ENCODE peak calls at places on chromosomes 1 and 21, in eight cellular contexts. G is bronchial epithelial cell; X is ovary; Q is left lung; H is CD8-positive, alpha-beta T cell; W is PC-9; B is fibroblast of mammary gland; V is AG10803. Y is an unnamed sample.

GRCh38 chr1:80929868-80930508 is 870.7 kb upstream of the ADGRL2 start:
- DNase-seq in G (no peak), X (no peak), Q (no peak), H (no peak), W (no peak), B (no peak), V (no peak), Y (no peak)

GRCh38 chr21:28767523-28767922 is 225.2 kb downstream of the LTN1 start:
- DNase-seq in G (no peak), X (no peak), Q (no peak), H (no peak), W (no peak), B (no peak), V (no peak), Y (no peak)

GRCh38 chr1:154478013-154478412 is 24.0 kb upstream of the TDRD10 start:
- DNase-seq in G (no peak), X (peak), Q (no peak), H (no peak), W (no peak), B (no peak), V (no peak), Y (no peak)

GRCh38 chr1:8373547-8374270 is 55.8 kb downstream of the SLC45A1 start:
- DNase-seq in G (peak), X (no peak), Q (peak), H (no peak), W (no peak), B (peak), V (peak), Y (peak)

GRCh38 chr21:42352433-42353095 is 1.8 kb upstream of the TFF2 start:
- DNase-seq in G (no peak), X (no peak), Q (no peak), H (no peak), W (no peak), B (no peak), V (no peak), Y (no peak)

GRCh38 chr1:93775224-93775623 is 93.6 kb upstream of the BCAR3 start:
- DNase-seq in G (peak), X (no peak), Q (peak), H (no peak), W (peak), B (no peak), V (no peak), Y (no peak)

GRCh38 chr1:177451191-177451590 is 280.4 kb downstream of the BRINP2 start:
- DNase-seq in G (no peak), X (no peak), Q (no peak), H (no peak), W (no peak), B (no peak), V (no peak), Y (no peak)

GRCh38 chr1:109877320-109877771 is 33.3 kb upstream of the CSF1 start:
- DNase-seq in G (no peak), X (peak), Q (peak), H (no peak), W (peak), B (peak), V (peak), Y (peak)

GRCh38 chr1:230171337-230172015 is 104.4 kb downstream of the GALNT2 start:
- DNase-seq in G (peak), X (no peak), Q (no peak), H (no peak), W (no peak), B (peak), V (peak), Y (peak)

GRCh38 chr1:25476186-25477097 is 45.7 kb downstream of the MACO1 start:
- DNase-seq in G (peak), X (no peak), Q (no peak), H (no peak), W (no peak), B (no peak), V (no peak), Y (no peak)

GRCh38 chr1:60449876-60450275 is 376.3 kb upstream of the C1orf87 start:
- DNase-seq in G (no peak), X (no peak), Q (no peak), H (no peak), W (no peak), B (no peak), V (no peak), Y (no peak)

GRCh38 chr1:183490932-183491331 is 18.6 kb downstream of the SMG7 start:
- DNase-seq in G (peak), X (no peak), Q (no peak), H (no peak), W (no peak), B (no peak), V (no peak), Y (no peak)

GRCh38 chr1:187680823-187681222 is 852.1 kb downstream of the PLA2G4A start:
- DNase-seq in G (no peak), X (no peak), Q (no peak), H (no peak), W (no peak), B (peak), V (peak), Y (peak)

GRCh38 chr1:8586438-8586837 is 231.0 kb downstream of the RERE start:
- DNase-seq in G (peak), X (no peak), Q (no peak), H (no peak), W (no peak), B (peak), V (no peak), Y (no peak)

GRCh38 chr1:39021431-39021830 is 4.7 kb upstream of the NDUFS5 start:
- DNase-seq in G (peak), X (no peak), Q (no peak), H (no peak), W (no peak), B (no peak), V (peak), Y (no peak)

GRCh38 chr1:7004181-7004580 is 218.9 kb downstream of the CAMTA1 start:
- DNase-seq in G (no peak), X (no peak), Q (no peak), H (no peak), W (no peak), B (no peak), V (no peak), Y (no peak)

GRCh38 chr1:26280333-26281042 is 602 bp downstream of the SH3BGRL3 start:
- DNase-seq in G (peak), X (no peak), Q (no peak), H (no peak), W (peak), B (peak), V (no peak), Y (no peak)

GRCh38 chr21:14762734-14763694 is 216.9 kb upstream of the SAMSN1 start:
- DNase-seq in G (no peak), X (no peak), Q (no peak), H (no peak), W (no peak), B (no peak), V (no peak), Y (no peak)

GRCh38 chr1:61472876-61473275 is 252.1 kb downstream of the TM2D1 start:
- DNase-seq in G (peak), X (no peak), Q (no peak), H (no peak), W (no peak), B (peak), V (peak), Y (peak)

GRCh38 chr1:154006136-154006535 is 15.6 kb downstream of the RPS27 start:
- DNase-seq in G (no peak), X (no peak), Q (no peak), H (no peak), W (no peak), B (peak), V (no peak), Y (peak)

GRCh38 chr1:203127672-203128611 is at the start of gene ADORA1:
- DNase-seq in G (peak), X (peak), Q (peak), H (no peak), W (peak), B (peak), V (peak), Y (peak)

GRCh38 chr1:224357626-224358124 is 996 bp downstream of the CNIH4 start:
- DNase-seq in G (peak), X (no peak), Q (no peak), H (no peak), W (no peak), B (peak), V (peak), Y (no peak)

GRCh38 chr1:2594001-2594640 is 7.5 kb downstream of the PRXL2B start:
- DNase-seq in G (peak), X (peak), Q (peak), H (no peak), W (peak), B (no peak), V (peak), Y (peak)

GRCh38 chr1:152036316-152037216 is at the start of gene S100A11:
- DNase-seq in G (peak), X (peak), Q (peak), H (no peak), W (peak), B (peak), V (peak), Y (peak)

GRCh38 chr1:152037920-152038658 is 1.3 kb upstream of the S100A11 start:
- DNase-seq in G (peak), X (no peak), Q (no peak), H (no peak), W (no peak), B (no peak), V (no peak), Y (no peak)

GRCh38 chr1:152034324-152034653 is 2.5 kb downstream of the S100A11 start:
- DNase-seq in G (no peak), X (no peak), Q (no peak), H (no peak), W (no peak), B (no peak), V (no peak), Y (no peak)

GRCh38 chr1:152035406-152036315 is 1.1 kb downstream of the S100A11 start:
- DNase-seq in G (no peak), X (no peak), Q (no peak), H (no peak), W (no peak), B (no peak), V (peak), Y (peak)

DNA sequence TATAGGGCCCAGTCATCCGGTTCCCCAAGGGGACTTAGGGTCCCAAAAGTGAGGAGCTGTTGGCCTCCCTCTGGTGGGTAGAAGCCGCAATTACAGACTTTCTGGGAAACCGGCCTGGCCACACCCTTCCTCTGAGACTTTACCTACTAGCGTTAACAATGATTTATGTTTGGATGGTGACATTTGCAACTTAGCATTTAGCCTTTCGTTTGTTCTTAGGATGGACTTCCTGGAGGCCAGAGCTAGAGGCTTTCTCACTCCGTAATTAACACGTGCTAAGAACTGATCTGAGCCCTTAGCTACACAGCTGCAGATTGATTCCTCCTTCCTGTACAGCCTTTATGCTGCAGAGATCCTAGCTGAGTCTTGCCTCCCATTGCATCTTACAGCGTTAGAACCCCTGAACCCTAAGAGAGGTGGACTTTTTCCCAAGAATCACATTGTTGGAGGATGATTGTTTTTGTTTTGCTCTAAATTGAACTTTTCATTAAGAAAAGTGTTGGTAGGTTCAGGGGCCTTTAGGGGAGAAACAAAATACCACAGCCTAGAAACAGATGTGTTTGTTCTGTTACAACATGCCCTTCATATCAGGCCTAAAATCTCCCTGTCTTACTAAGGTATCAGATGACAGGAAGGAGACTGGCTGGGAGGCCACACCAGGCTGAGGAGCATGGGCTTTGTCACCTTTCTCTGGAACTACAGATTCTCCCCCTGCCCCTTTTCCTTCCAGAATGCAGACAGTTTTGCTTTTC is 2.0 kb downstream of the S100A11 start:
- DNase-seq in G (peak), X (no peak), Q (no peak), H (peak), W (peak), B (peak), V (peak), Y (peak)
- H3K4me3 ChIP-seq in G (peak), X (peak), Q (peak), H (peak), W (peak), B (peak), V (peak), Y (peak)

GRCh38 chr1:37866491-37866890 is 7.1 kb upstream of the MTF1 start:
- DNase-seq in G (peak), X (no peak), Q (no peak), H (no peak), W (no peak), B (no peak), V (no peak), Y (no peak)
- H3K4me3 ChIP-seq in G (no peak), X (no peak), Q (no peak), H (no peak), W (no peak), B (no peak), V (no peak), Y (no peak)

DNA sequence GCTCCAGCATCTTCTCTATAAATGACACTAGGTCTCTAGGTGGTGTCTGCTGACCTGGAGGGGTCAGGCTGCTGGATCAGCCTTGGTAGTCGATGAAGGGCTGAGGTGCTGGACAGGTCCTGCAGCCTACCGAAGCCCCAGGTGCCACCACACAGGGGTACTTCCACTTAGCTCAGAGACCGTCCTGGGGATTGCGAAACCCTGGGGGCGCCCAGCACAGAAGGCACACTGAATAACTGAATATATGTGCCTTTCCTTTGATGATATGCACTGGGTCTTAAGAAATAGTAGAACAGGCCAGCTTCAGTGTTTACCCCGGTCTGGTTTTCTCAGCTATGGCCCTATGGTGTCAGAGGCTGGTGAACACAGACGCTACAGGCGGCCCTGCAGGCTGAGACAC is 10.9 kb downstream of the UBE2J2 start:
- DNase-seq in G (no peak), X (no peak), Q (no peak), H (no peak), W (no peak), B (no peak), V (no peak), Y (no peak)
- H3K4me3 ChIP-seq in G (no peak), X (no peak), Q (no peak), H (no peak), W (no peak), B (no peak), V (no peak), Y (no peak)

GRCh38 chr1:204923209-204923608 is 52.5 kb downstream of the NFASC start:
- DNase-seq in G (no peak), X (no peak), Q (no peak), H (no peak), W (no peak), B (no peak), V (no peak), Y (no peak)
- H3K4me3 ChIP-seq in G (no peak), X (no peak), Q (no peak), H (no peak), W (no peak), B (no peak), V (no peak), Y (no peak)

DNA sequence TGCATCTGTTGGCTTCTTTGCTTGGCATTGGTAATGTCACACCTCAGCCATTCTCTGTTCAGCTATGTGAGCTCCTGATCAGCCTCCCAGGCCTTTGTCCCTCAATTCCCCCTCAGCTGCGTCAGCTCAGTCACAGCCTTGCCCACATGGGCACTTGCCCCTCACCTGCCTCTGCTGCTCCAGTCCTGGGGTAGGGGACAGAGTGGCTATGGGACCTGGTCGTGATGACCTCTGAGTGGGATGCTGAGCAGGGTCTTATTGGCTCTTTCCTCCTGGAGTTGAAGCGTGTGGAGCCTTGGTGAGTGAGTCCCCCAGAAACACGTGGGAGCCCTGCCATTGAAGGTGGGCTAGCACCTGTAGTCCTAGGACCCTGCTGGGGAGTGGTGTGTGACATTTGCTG is 61.4 kb upstream of the TLR5 start:
- DNase-seq in G (no peak), X (no peak), Q (no peak), H (no peak), W (no peak), B (no peak), V (no peak), Y (no peak)
- H3K4me3 ChIP-seq in G (no peak), X (no peak), Q (no peak), H (no peak), W (no peak), B (no peak), V (no peak), Y (no peak)

GRCh38 chr1:51863384-51863783 is 15.1 kb downstream of the NRDC start:
- DNase-seq in G (no peak), X (no peak), Q (no peak), H (no peak), W (no peak), B (no peak), V (no peak), Y (no peak)
- H3K4me3 ChIP-seq in G (no peak), X (no peak), Q (no peak), H (no peak), W (no peak), B (no peak), V (no peak), Y (no peak)

DNA sequence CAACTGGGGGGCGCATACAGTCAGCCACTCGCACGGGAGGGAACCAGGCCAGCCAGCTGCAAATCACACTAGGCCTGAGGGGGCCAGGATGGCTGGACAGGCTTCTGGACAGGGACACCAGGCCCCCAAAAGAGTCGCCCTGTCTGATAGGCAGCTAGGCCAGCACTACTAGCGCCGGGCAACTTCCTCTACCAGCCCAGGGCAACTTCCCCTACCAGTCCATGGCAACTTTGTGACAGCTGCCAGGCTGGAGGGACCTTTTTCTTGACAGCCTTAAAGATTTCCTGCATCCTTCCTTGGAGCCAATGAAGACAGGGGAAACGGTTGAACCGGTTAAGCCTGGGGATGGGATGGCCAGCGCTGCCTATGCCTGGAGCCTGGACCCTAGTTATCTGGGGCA is 5.1 kb downstream of the IFFO2 start:
- DNase-seq in G (no peak), X (no peak), Q (no peak), H (no peak), W (no peak), B (no peak), V (no peak), Y (no peak)
- H3K4me3 ChIP-seq in G (no peak), X (no peak), Q (no peak), H (peak), W (no peak), B (no peak), V (peak), Y (no peak)